ENCODE peak calls at places on chromosomes 1 and 21, in five cellular contexts. X, E, K, A and O are unnamed samples.

GRCh38 chr1:218371927-218372672 is 27.0 kb downstream of the TGFB2 start:
- DNase-seq in E (no peak), A (no peak), X (peak; percentile 48), K (no peak), O (no peak)

GRCh38 chr1:107138767-107139445 is 1.9 kb upstream of the NTNG1 start:
- DNase-seq in E (no peak), A (no peak), K (no peak), X (no peak), O (no peak)

GRCh38 chr1:118987431-118988185 is 535 bp downstream of the TBX15 start:
- DNase-seq in E (no peak), X (no peak), A (no peak), K (no peak), O (no peak)

GRCh38 chr1:11851171-11851570 is 3.6 kb upstream of the NPPA start:
- DNase-seq in E (no peak), K (no peak), A (no peak), X (no peak), O (no peak)

GRCh38 chr1:246160398-246160797 is 346.7 kb downstream of the SMYD3 start:
- DNase-seq in E (no peak), A (no peak), X (no peak), K (no peak), O (no peak)

GRCh38 chr1:206722751-206723499 is 38.2 kb downstream of the MAPKAPK2 start:
- DNase-seq in X (no peak), A (no peak), E (no peak), K (no peak), O (no peak)

GRCh38 chr1:97500696-97501297 is 420.0 kb downstream of the DPYD start:
- DNase-seq in X (no peak), K (no peak), A (no peak), E (no peak), O (no peak)

GRCh38 chr1:235888119-235888643 is 21.5 kb upstream of the LYST start:
- DNase-seq in E (no peak), A (no peak), K (peak; percentile 79), X (no peak), O (no peak)

GRCh38 chr1:201662646-201663045 is 123.7 kb downstream of the NAV1 start:
- DNase-seq in A (no peak), K (no peak), X (no peak), E (no peak), O (no peak)

GRCh38 chr1:69595486-69595885 is 27.8 kb downstream of the LRRC7 start:
- DNase-seq in X (no peak), A (no peak), E (no peak), K (no peak), O (no peak)

GRCh38 chr1:95230256-95230655 is 3.8 kb upstream of the RWDD3 start:
- DNase-seq in K (no peak), E (no peak), A (no peak), X (no peak), O (no peak)

GRCh38 chr1:109667452-109668122 is at the start of gene GSTM2:
- DNase-seq in K (peak; percentile 41), X (peak; percentile 88), E (peak; percentile 96), A (peak; percentile 93), O (peak; percentile 95)

GRCh38 chr1:237227507-237227906 is 185.5 kb downstream of the RYR2 start:
- DNase-seq in E (no peak), A (no peak), K (no peak), X (no peak), O (no peak)

GRCh38 chr1:27491748-27492700 is 2.1 kb upstream of the WASF2 start:
- DNase-seq in K (no peak), X (no peak), E (no peak), A (no peak), O (no peak)

GRCh38 chr1:198638894-198639319 is at the start of gene PTPRC:
- DNase-seq in E (no peak), K (peak; percentile 74), A (no peak), X (no peak), O (no peak)

GRCh38 chr1:224377676-224378006 is 21.0 kb downstream of the CNIH4 start:
- DNase-seq in A (no peak), X (no peak), E (no peak), K (peak; percentile 62), O (no peak)

GRCh38 chr1:164783778-164784555 is 225.0 kb downstream of the PBX1 start:
- DNase-seq in X (no peak), A (no peak), K (no peak), E (no peak), O (no peak)

GRCh38 chr1:94716966-94717365 is 103.2 kb upstream of the SLC44A3 start:
- DNase-seq in E (no peak), X (no peak), A (no peak), K (no peak), O (no peak)

GRCh38 chr1:39898648-39899603 is 2.8 kb downstream of the MYCL start:
- DNase-seq in E (peak; percentile 85), K (no peak), A (peak; percentile 80), X (no peak), O (no peak)

GRCh38 chr1:17510138-17510537 is 29.4 kb upstream of the ARHGEF10L start:
- DNase-seq in K (no peak), X (no peak), A (no peak), E (no peak), O (no peak)

GRCh38 chr1:17511188-17511587 is 28.3 kb upstream of the ARHGEF10L start:
- DNase-seq in K (no peak), A (no peak), E (no peak), X (no peak), O (no peak)

GRCh38 chr1:17514776-17515175 is 24.7 kb upstream of the ARHGEF10L start:
- DNase-seq in X (no peak), A (no peak), K (no peak), E (no peak), O (no peak)

GRCh38 chr1:17516303-17517214 is 22.9 kb upstream of the ARHGEF10L start:
- DNase-seq in K (no peak), X (no peak), E (no peak), A (peak; percentile 85), O (no peak)

GRCh38 chr1:17513131-17513530 is 26.4 kb upstream of the ARHGEF10L start:
- DNase-seq in A (no peak), X (no peak), K (no peak), E (no peak), O (no peak)
- TF ChIP-seq EP300 in A (no peak), X (no peak), K (no peak), E (no peak), O (no peak)

DNA sequence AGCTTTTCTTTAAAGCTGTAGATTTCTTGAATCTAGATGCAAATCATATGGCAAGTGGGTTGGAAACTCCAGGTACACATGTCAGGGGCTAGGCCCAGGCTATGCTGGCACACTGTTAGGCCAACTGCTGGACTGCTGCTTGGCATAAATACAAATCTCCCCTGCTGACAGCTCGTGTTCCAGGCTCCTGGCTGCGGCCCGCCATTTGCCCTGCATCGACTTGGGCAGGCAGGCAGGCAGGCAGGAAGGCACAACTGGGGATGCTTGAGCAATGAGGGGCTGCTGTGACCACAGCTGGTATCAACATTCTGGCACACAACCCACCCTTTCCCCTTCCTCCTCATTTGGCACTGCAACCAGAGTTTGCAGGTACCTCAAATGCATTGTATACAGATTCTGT is 53.2 kb downstream of the SAMSN1 start:
- DNase-seq in X (no peak), K (no peak), E (no peak), A (no peak), O (peak; percentile 48)
- H3K36me3 ChIP-seq in X (no peaks in the 10 kb centered on the region), K (peaks cover 32% of the 10 kb centered on the region), E (no peaks in the 10 kb centered on the region), A (no peaks in the 10 kb centered on the region), O (no peaks in the 10 kb centered on the region)

GRCh38 chr1:159862557-159862956 is at the start of gene VSIG8:
- DNase-seq in K (no peak), E (no peak), A (no peak), X (no peak), O (no peak)

GRCh38 chr1:159862031-159862430 is 426 bp downstream of the VSIG8 start:
- DNase-seq in K (no peak), X (no peak), A (no peak), E (no peak), O (no peak)

GRCh38 chr1:159859757-159860156 is 2.7 kb downstream of the VSIG8 start:
- DNase-seq in E (no peak), X (no peak), A (no peak), K (no peak), O (no peak)

GRCh38 chr1:159860456-159860855 is 2.0 kb downstream of the VSIG8 start:
- DNase-seq in E (peak; percentile 75), A (no peak), K (no peak), X (no peak), O (no peak)

GRCh38 chr1:159861218-159861617 is 1.2 kb downstream of the VSIG8 start:
- DNase-seq in X (no peak), E (no peak), A (no peak), K (no peak), O (no peak)
- TF ChIP-seq EP300 in X (no peak), E (no peak), A (no peak), K (no peak), O (no peak)

DNA sequence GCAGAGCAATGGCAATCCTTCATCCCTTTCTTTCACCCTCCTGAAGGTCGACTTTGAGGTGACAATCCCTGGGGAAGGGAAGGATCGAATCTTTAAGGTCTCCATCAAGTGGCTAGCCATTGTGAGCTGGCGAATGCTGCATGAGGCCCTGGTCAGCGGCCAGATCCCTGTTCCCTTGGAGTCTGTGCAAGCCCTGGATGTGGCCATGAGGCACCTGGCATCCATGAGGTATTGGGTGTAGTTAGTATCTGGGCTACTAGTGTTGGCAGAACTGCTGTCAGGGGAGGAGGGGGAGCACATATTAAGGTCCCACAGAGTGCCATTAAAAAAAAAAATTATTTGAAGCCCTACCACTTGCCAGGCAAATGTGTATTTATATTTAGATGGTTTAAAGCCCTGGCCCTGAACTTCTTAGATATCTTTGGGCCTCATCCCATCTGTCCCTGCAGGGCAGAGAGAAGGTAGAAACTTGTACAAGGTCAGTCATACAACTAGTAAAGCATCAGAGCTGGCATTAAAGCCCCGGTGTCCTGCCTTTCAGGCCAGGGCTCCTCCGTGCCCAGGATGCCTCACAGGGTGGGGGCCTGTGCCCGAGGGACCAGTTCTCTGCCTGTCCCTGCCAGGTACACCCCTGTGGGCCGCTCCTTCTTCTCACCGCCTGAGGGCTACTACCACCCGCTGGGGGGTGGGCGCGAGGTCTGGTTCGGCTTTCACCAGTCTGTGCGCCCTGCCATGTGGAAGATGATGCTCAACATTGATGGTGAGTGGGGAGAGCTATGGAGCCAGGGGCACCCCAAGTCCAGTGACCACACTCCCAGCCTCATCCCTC is 10.3 kb downstream of the AGO1 start:
- DNase-seq in K (no peak), A (no peak), X (no peak), E (no peak), O (no peak)
- H3K36me3 ChIP-seq in K (peaks cover 12% of the 10 kb centered on the region), A (peaks cover 100% of the 10 kb centered on the region), X (no peaks in the 10 kb centered on the region), E (peaks cover 61% of the 10 kb centered on the region), O (peaks cover 26% of the 10 kb centered on the region)

GRCh38 chr1:154155282-154155681 is 409 bp upstream of the NUP210L start:
- DNase-seq in X (peak; percentile 37), E (no peak), A (no peak), K (no peak), O (no peak)
- TF ChIP-seq EP300 in X (peak; percentile 58), E (no peak), A (no peak), K (no peak), O (peak; percentile 68)

GRCh38 chr1:205595861-205596260 is 36.0 kb downstream of the ELK4 start:
- DNase-seq in X (no peak), K (no peak), E (no peak), A (no peak), O (no peak)

GRCh38 chr1:205596876-205597275 is 34.9 kb downstream of the ELK4 start:
- DNase-seq in K (no peak), E (no peak), X (no peak), A (no peak), O (no peak)

GRCh38 chr1:205598841-205599666 is 32.8 kb downstream of the ELK4 start:
- DNase-seq in X (no peak), E (no peak), A (peak; percentile 67), K (no peak), O (no peak)

GRCh38 chr1:205599667-205600042 is 32.2 kb downstream of the ELK4 start:
- DNase-seq in K (no peak), E (no peak), X (no peak), A (no peak), O (no peak)

GRCh38 chr1:205597691-205598314 is 34.0 kb downstream of the ELK4 start:
- DNase-seq in K (no peak), E (no peak), A (no peak), X (no peak), O (no peak)
- H3K36me3 ChIP-seq in K (peaks cover 13% of the 10 kb centered on the region), E (peaks cover 25% of the 10 kb centered on the region), A (peaks cover 33% of the 10 kb centered on the region), X (no peaks in the 10 kb centered on the region), O (peaks cover 14% of the 10 kb centered on the region)